ENCODE peak calls at places on chromosomes 13 and 19, in eight cellular contexts. W is uterus; U is tibial nerve; B is CD8-positive, alpha-beta T cell; R is pancreas; H is heart right ventricle; L is suprapubic skin; D is thoracic aorta. F is an unnamed sample.
A peak's percentile ranks its signal among the peaks of the same experiment; 100 is the strongest.

GRCh38 chr19:50255115-50255514 is 51.7 kb downstream of the MYH14 start:
- DNase-seq in W (no peak), U (no peak), B (no peak), R (no peak), H (no peak), L (no peak), D (no peak), F (no peak)

GRCh38 chr19:53086949-53087348 is 16.3 kb downstream of the ZNF160 start:
- DNase-seq in W (peak; percentile 17), U (no peak), B (no peak), R (no peak), H (peak; percentile 58), L (no peak), D (no peak), F (no peak)

GRCh38 chr13:38662362-38662761 is 24.5 kb upstream of the FREM2 start:
- DNase-seq in W (no peak), U (no peak), B (no peak), R (no peak), H (no peak), L (no peak), D (no peak), F (no peak)

GRCh38 chr19:30178721-30179402 is 193.3 kb upstream of the ZNF536 start:
- DNase-seq in W (no peak), U (no peak), B (no peak), R (peak; percentile 6), H (no peak), L (no peak), D (no peak), F (no peak)

GRCh38 chr19:18519962-18520847 is 1.7 kb downstream of the ELL start:
- DNase-seq in W (peak; percentile 72), U (no peak), B (peak; percentile 74), R (peak; percentile 88), H (peak; percentile 51), L (peak; percentile 85), D (no peak), F (peak; percentile 74)

GRCh38 chr13:19888799-19889198 is 25.4 kb upstream of the ZMYM5 start:
- DNase-seq in W (no peak), U (no peak), B (peak; percentile 36), R (no peak), H (no peak), L (no peak), D (no peak), F (no peak)

GRCh38 chr19:47027586-47028371 is 8.1 kb downstream of the NPAS1 start:
- DNase-seq in W (no peak), U (no peak), B (no peak), R (no peak), H (no peak), L (no peak), D (no peak), F (no peak)

GRCh38 chr19:29667941-29668340 is 2.7 kb downstream of the PLEKHF1 start:
- DNase-seq in W (no peak), U (no peak), B (peak; percentile 81), R (no peak), H (no peak), L (no peak), D (no peak), F (no peak)

GRCh38 chr13:51122868-51123267 is 11.8 kb upstream of the C13orf42 start:
- DNase-seq in W (no peak), U (no peak), B (no peak), R (no peak), H (no peak), L (no peak), D (no peak), F (no peak)

GRCh38 chr19:29400917-29401711 is 124.7 kb upstream of the VSTM2B start:
- DNase-seq in W (no peak), U (no peak), B (no peak), R (no peak), H (no peak), L (no peak), D (no peak), F (no peak)

GRCh38 chr19:47445527-47445926 is 26.2 kb downstream of the SLC8A2 start:
- DNase-seq in W (no peak), U (no peak), B (no peak), R (peak; percentile 12), H (no peak), L (no peak), D (no peak), F (no peak)

GRCh38 chr19:17942181-17942580 is 9.4 kb downstream of the CCDC124 start:
- DNase-seq in W (no peak), U (no peak), B (no peak), R (no peak), H (no peak), L (no peak), D (no peak), F (no peak)

GRCh38 chr19:16400911-16401675 is 70.7 kb downstream of the EPS15L1 start:
- DNase-seq in W (peak; percentile 80), U (no peak), B (no peak), R (no peak), H (no peak), L (peak; percentile 76), D (peak; percentile 40), F (no peak)

GRCh38 chr19:49142866-49143335 is 12.3 kb downstream of the HRC start:
- DNase-seq in W (peak; percentile 73), U (no peak), B (peak; percentile 70), R (peak; percentile 96), H (peak; percentile 90), L (peak; percentile 82), D (peak; percentile 72), F (peak; percentile 89)

GRCh38 chr19:3893509-3894179 is 13.2 kb downstream of the ATCAY start:
- DNase-seq in W (no peak), U (no peak), B (no peak), R (no peak), H (no peak), L (no peak), D (no peak), F (no peak)

GRCh38 chr13:20412761-20413355 is 112.8 kb downstream of the CRYL1 start:
- DNase-seq in W (no peak), U (no peak), B (no peak), R (no peak), H (no peak), L (no peak), D (no peak), F (no peak)

GRCh38 chr19:19211499-19212432 is at the start of gene NCAN:
- DNase-seq in W (no peak), U (no peak), B (no peak), R (no peak), H (no peak), L (no peak), D (no peak), F (no peak)

GRCh38 chr13:75088915-75089314 is 393.1 kb downstream of the TBC1D4 start:
- DNase-seq in W (no peak), U (no peak), B (no peak), R (no peak), H (no peak), L (no peak), D (no peak), F (no peak)

GRCh38 chr13:75091185-75091584 is 390.8 kb downstream of the TBC1D4 start:
- DNase-seq in W (no peak), U (no peak), B (no peak), R (no peak), H (no peak), L (no peak), D (no peak), F (no peak)

GRCh38 chr13:75091707-75092106 is 390.3 kb downstream of the TBC1D4 start:
- DNase-seq in W (no peak), U (no peak), B (no peak), R (no peak), H (no peak), L (no peak), D (no peak), F (no peak)
- H3K27ac ChIP-seq in W (no peak overlapping the region), U (no peak overlapping the region), B (no peak overlapping the region), R (no peak overlapping the region), H (no peak overlapping the region), L (no peak overlapping the region), D (no peak overlapping the region), F (no peak overlapping the region)

DNA sequence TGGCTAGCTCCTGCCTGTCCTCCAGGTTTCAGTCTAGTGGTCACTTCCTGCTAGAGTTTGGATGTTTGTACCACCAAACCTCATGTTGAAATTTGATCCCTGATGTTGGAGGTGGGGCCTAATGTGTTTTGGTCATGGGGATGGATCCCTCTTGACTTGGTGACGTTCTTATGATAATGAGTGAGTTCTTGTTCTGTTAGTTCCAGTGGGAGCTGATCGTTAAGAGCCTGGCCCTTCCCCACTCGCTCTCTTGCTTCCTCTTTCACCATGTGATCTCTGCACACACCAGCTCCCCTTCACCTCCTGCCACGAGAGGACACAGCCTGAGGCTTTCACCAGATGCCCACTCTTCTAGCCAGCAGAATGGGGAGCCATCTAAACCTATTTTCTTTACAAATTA is 86.8 kb upstream of the SCEL start:
- DNase-seq in W (no peak), U (no peak), B (no peak), R (no peak), H (no peak), L (no peak), D (no peak), F (no peak)
- TF ChIP-seq CTCF in W (no peak), U (no peak), B (no peak), R (no peak), H (no peak), L (no peak), D (no peak), F (no peak)

GRCh38 chr19:41296323-41296935 is 13.5 kb upstream of the CCDC97 start:
- DNase-seq in W (no peak), U (no peak), B (no peak), R (no peak), H (no peak), L (no peak), D (no peak), F (no peak)

GRCh38 chr19:41298327-41298964 is 11.5 kb upstream of the CCDC97 start:
- DNase-seq in W (peak; percentile 46), U (peak; percentile 46), B (no peak), R (no peak), H (peak; percentile 81), L (peak; percentile 84), D (no peak), F (peak; percentile 76)

GRCh38 chr19:41297628-41298326 is 12.2 kb upstream of the CCDC97 start:
- DNase-seq in W (no peak), U (no peak), B (no peak), R (no peak), H (no peak), L (no peak), D (no peak), F (no peak)

GRCh38 chr19:41299755-41300089 is 10.2 kb upstream of the CCDC97 start:
- DNase-seq in W (peak; percentile 37), U (peak; percentile 41), B (peak; percentile 67), R (no peak), H (peak; percentile 64), L (peak; percentile 84), D (no peak), F (peak; percentile 71)

GRCh38 chr19:41299046-41299754 is 10.8 kb upstream of the CCDC97 start:
- DNase-seq in W (no peak), U (peak; percentile 37), B (no peak), R (no peak), H (no peak), L (no peak), D (no peak), F (no peak)
- H3K4me1 ChIP-seq in W (no peaks in the 10 kb centered on the region), U (peaks cover 52% of the 10 kb centered on the region), B (peaks cover 83% of the 10 kb centered on the region), R (no peaks in the 10 kb centered on the region), H (peaks cover 66% of the 10 kb centered on the region), L (peaks cover 62% of the 10 kb centered on the region), D (peaks cover 36% of the 10 kb centered on the region), F (peaks cover 33% of the 10 kb centered on the region)

DNA sequence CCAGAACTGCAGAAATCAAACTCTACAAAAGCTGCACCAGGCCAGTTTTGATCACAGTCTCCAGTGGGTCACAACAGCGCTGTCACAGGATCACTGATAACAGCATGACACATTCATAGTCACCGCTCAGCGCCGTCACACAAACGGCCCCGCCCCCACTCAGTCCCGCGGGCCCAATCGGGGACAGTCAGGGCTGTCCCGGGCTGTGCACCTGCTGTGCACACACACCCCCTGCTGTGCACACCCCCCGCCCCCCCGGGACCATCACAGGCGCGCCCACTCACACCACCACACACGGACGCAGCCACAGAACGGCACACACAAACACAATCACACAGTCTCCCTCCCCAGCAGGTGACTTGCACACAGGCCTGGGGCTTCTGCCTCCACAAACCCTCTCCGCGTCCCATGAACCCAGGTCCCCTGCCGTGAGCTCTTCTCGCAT is 435 bp upstream of the ZNF382 start:
- DNase-seq in W (peak; percentile 17), U (no peak), B (peak; percentile 83), R (peak; percentile 74), H (peak; percentile 71), L (no peak), D (peak; percentile 11), F (peak; percentile 38)
- H3K27ac ChIP-seq in W (peak overlapping the region; percentile 50), U (peak overlapping the region; percentile 83), B (peak overlapping the region; percentile 89), R (peak overlapping the region; percentile 42), H (peak overlapping the region; percentile 92), L (peak overlapping the region; percentile 79), D (peak overlapping the region; percentile 10), F (peak overlapping the region; percentile 72)

F was measured in lung.